ENCODE peak calls at places on chromosomes 1 and 21, in nine cellular contexts. T is activated T-cell treated with anti-CD3 and anti-CD28 coated beads for 24 hours; E is renal cortical epithelial cell; W is stimulated activated CD8-positive, alpha-beta memory T cell treated with anti-CD3 and anti-CD28 coated beads, Interleukin-4, amount 100 ng/mL, for 4 hours; A is endodermal cell; X is NCI-H1105 treated with DMSO at 0.1 percent for 48 hours; P is T-helper 1 cell; S is activated CD4-positive, alpha-beta memory T cell treated with anti-CD3 and anti-CD28 coated beads for 36 hours; R is NCI-H345. K is an unnamed sample.

GRCh38 chr1:6198646-6199297 is 623 bp downstream of the RPL22 start:
- DNase-seq in S (peak), P (no peak), R (no peak), W (peak), E (no peak), X (no peak), A (no peak), T (no peak), K (no peak)

GRCh38 chr1:63379583-63379982 is 12.2 kb downstream of the ALG6 start:
- DNase-seq in E (no peak), R (no peak), A (no peak), T (no peak), W (no peak), S (no peak), P (no peak), X (no peak), K (no peak)

GRCh38 chr21:26116456-26117011 is 54.0 kb downstream of the APP start:
- DNase-seq in R (no peak), W (no peak), E (peak), S (no peak), X (peak), P (no peak), T (no peak), A (peak), K (peak)

GRCh38 chr1:170893655-170894297 is 41.6 kb upstream of the MROH9 start:
- DNase-seq in X (no peak), A (no peak), E (no peak), S (no peak), T (no peak), W (no peak), P (no peak), R (no peak), K (no peak)

GRCh38 chr1:5010656-5011055 is 356.2 kb downstream of the AJAP1 start:
- DNase-seq in P (no peak), S (no peak), R (no peak), W (no peak), E (no peak), T (no peak), X (no peak), A (no peak), K (no peak)

GRCh38 chr21:39004776-39005605 is 178.3 kb downstream of the PSMG1 start:
- DNase-seq in E (no peak), W (no peak), R (peak), P (no peak), A (peak), T (no peak), X (no peak), S (no peak), K (no peak)

GRCh38 chr1:238960071-238960470 is 426.3 kb upstream of the CHRM3 start:
- DNase-seq in X (no peak), T (no peak), W (no peak), E (peak), A (no peak), P (no peak), R (no peak), S (no peak), K (no peak)

GRCh38 chr1:206447079-206447780 is 23.0 kb upstream of the IKBKE start:
- DNase-seq in A (no peak), X (no peak), P (no peak), R (no peak), W (no peak), E (no peak), T (no peak), S (no peak), K (no peak)

GRCh38 chr21:44618504-44618903 is 6.6 kb downstream of the KRTAP10-8 start:
- DNase-seq in R (no peak), W (no peak), S (peak), A (peak), P (no peak), T (no peak), X (no peak), E (no peak), K (no peak)

GRCh38 chr1:163706915-163707314 is 385.2 kb downstream of the NUF2 start:
- DNase-seq in T (no peak), X (no peak), E (no peak), R (no peak), W (no peak), S (no peak), P (no peak), A (no peak), K (no peak)

GRCh38 chr1:84907095-84907827 is 14.3 kb upstream of the LPAR3 start:
- DNase-seq in X (no peak), A (peak), E (peak), T (no peak), P (no peak), R (no peak), W (no peak), S (no peak), K (no peak)

GRCh38 chr1:238485906-238486219 is 595.1 kb upstream of the ZP4 start:
- DNase-seq in E (peak), P (no peak), W (no peak), R (no peak), A (peak), X (no peak), S (no peak), T (no peak), K (no peak)

GRCh38 chr1:21909787-21910503 is 27.2 kb downstream of the HSPG2 start:
- DNase-seq in P (no peak), S (peak), A (no peak), T (no peak), X (no peak), W (peak), E (no peak), R (no peak), K (no peak)

GRCh38 chr1:162856260-162856659 is 4.7 kb downstream of the CCDC190 start:
- DNase-seq in P (no peak), T (no peak), E (peak), W (no peak), S (no peak), A (no peak), X (no peak), R (no peak), K (peak)

GRCh38 chr1:102891868-102892625 is 216.3 kb downstream of the COL11A1 start:
- DNase-seq in T (no peak), R (no peak), W (no peak), E (peak), A (no peak), S (no peak), X (no peak), P (no peak), K (no peak)

GRCh38 chr21:33112670-33113596 is 43.0 kb downstream of the OLIG1 start:
- DNase-seq in X (no peak), S (no peak), T (no peak), A (no peak), E (no peak), W (no peak), R (no peak), P (no peak), K (no peak)